ENCODE peak calls at places on chromosome 4, in four cellular contexts. A is fibroblast of lung, X is ascending aorta, Q is heart right ventricle. E is an unnamed sample.

GRCh38 chr4:30920043-30920442 is 199.9 kb downstream of the PCDH7 start:
- DNase-seq in Q (no peak), X (no peak), A (no peak), E (no peak)

GRCh38 chr4:138775890-138776289 is 239.7 kb upstream of the NOCT start:
- DNase-seq in X (no peak), Q (no peak), A (peak; percentile 21), E (peak; percentile 8)

GRCh38 chr4:154049457-154050181 is 260.7 kb upstream of the SFRP2 start:
- DNase-seq in Q (no peak), X (no peak), A (peak; percentile 69), E (no peak)

GRCh38 chr4:77488882-77489281 is 116.7 kb upstream of the CXCL13 start:
- DNase-seq in X (no peak), A (no peak), Q (peak; percentile 6), E (no peak)

GRCh38 chr4:26984896-26985295 is 124.3 kb downstream of the STIM2 start:
- DNase-seq in Q (no peak), X (no peak), A (no peak), E (no peak)

GRCh38 chr4:184762100-184762499 is 28.2 kb upstream of the CENPU start:
- DNase-seq in X (peak; percentile 19), A (no peak), Q (no peak), E (no peak)

GRCh38 chr4:161894493-161895167 is 269.2 kb downstream of the FSTL5 start:
- DNase-seq in A (no peak), Q (no peak), X (no peak), E (no peak)

GRCh38 chr4:119300072-119300387 is 21.9 kb downstream of the FABP2 start:
- DNase-seq in X (peak; percentile 82), Q (peak; percentile 62), A (peak; percentile 70), E (peak; percentile 56)

GRCh38 chr4:119081943-119082342 is 53.7 kb upstream of the MYOZ2 start:
- DNase-seq in A (no peak), X (no peak), Q (peak; percentile 24), E (no peak)

GRCh38 chr4:186068581-186069402 is at the start of gene TLR3:
- DNase-seq in A (peak; percentile 54), X (no peak), Q (no peak), E (no peak)

GRCh38 chr4:158913766-158914165 is 144.9 kb downstream of the FNIP2 start:
- DNase-seq in Q (no peak), X (no peak), A (no peak), E (no peak)

GRCh38 chr4:35934370-35934981 is 309.8 kb downstream of the ARAP2 start:
- DNase-seq in Q (no peak), X (no peak), A (peak; percentile 33), E (no peak)

GRCh38 chr4:173490256-173490655 is 39.8 kb downstream of the HAND2 start:
- DNase-seq in Q (no peak), X (no peak), A (no peak), E (no peak)

GRCh38 chr4:43456383-43456782 is 563.9 kb downstream of the GRXCR1 start:
- DNase-seq in X (no peak), A (peak; percentile 66), Q (no peak), E (no peak)

GRCh38 chr4:106594291-106594952 is 225.8 kb upstream of the GIMD1 start:
- DNase-seq in X (no peak), A (no peak), Q (no peak), E (no peak)

GRCh38 chr4:47075241-47075640 is 43.9 kb downstream of the GABRB1 start:
- DNase-seq in Q (no peak), X (no peak), A (peak; percentile 35), E (no peak)

GRCh38 chr4:22190855-22191254 is 242.3 kb upstream of the KCNIP4 start:
- DNase-seq in X (no peak), A (peak; percentile 72), Q (no peak), E (no peak)

GRCh38 chr4:150224896-150225591 is 146.8 kb downstream of the DCLK2 start:
- DNase-seq in X (no peak), Q (no peak), A (peak; percentile 93), E (no peak)

GRCh38 chr4:7396186-7396585 is 38.5 kb downstream of the PSAPL1 start:
- DNase-seq in Q (no peak), A (no peak), X (peak; percentile 34), E (no peak)

GRCh38 chr4:139819082-139819481 is 153.5 kb downstream of the MGST2 start:
- DNase-seq in X (no peak), Q (no peak), A (no peak), E (no peak)

GRCh38 chr4:86033171-86033570 is 326.7 kb downstream of the MAPK10 start:
- DNase-seq in X (peak; percentile 89), Q (peak; percentile 41), A (peak; percentile 88), E (no peak)

GRCh38 chr4:36088542-36088941 is 155.8 kb downstream of the ARAP2 start:
- DNase-seq in Q (no peak), X (no peak), A (no peak), E (no peak)

GRCh38 chr4:37742149-37742548 is 56.0 kb upstream of the RELL1 start:
- DNase-seq in A (no peak), Q (no peak), X (no peak), E (no peak)

GRCh38 chr4:147828361-147828760 is 96.5 kb downstream of the ARHGAP10 start:
- DNase-seq in Q (no peak), X (no peak), A (peak; percentile 47), E (no peak)

GRCh38 chr4:39384563-39384962 is 18.4 kb upstream of the RFC1 start:
- DNase-seq in X (no peak), Q (no peak), A (no peak), E (no peak)

GRCh38 chr4:141352775-141353544 is 132.3 kb downstream of the ZNF330 start:
- DNase-seq in A (peak; percentile 54), X (no peak), Q (no peak), E (no peak)

GRCh38 chr4:48913346-48913745 is 6.8 kb upstream of the OCIAD2 start:
- DNase-seq in X (no peak), Q (no peak), A (peak; percentile 85), E (no peak)

GRCh38 chr4:187075514-187075913 is 351.9 kb upstream of the FAT1 start:
- DNase-seq in A (peak; percentile 37), X (no peak), Q (no peak), E (no peak)

GRCh38 chr4:131644619-131645018 is 1504.5 kb upstream of the PCDH10 start:
- DNase-seq in A (peak; percentile 45), X (no peak), Q (no peak), E (no peak)

GRCh38 chr4:121189811-121190210 is 25.7 kb upstream of the TNIP3 start:
- DNase-seq in A (no peak), Q (no peak), X (no peak), E (no peak)

GRCh38 chr4:73661646-73662119 is 41.4 kb upstream of the RASSF6 start:
- DNase-seq in X (no peak), Q (no peak), A (peak; percentile 78), E (no peak)

GRCh38 chr4:11748169-11748872 is 319.6 kb upstream of the HS3ST1 start:
- DNase-seq in A (peak; percentile 94), X (no peak), Q (no peak), E (no peak)

GRCh38 chr4:113293673-113294072 is 244.2 kb downstream of the ANK2 start:
- DNase-seq in Q (no peak), A (no peak), X (no peak), E (no peak)
- H3K4me1 ChIP-seq in Q (peaks cover 35% of the 10 kb centered on the region), A (peaks cover 10% of the 10 kb centered on the region), X (peaks cover 3% of the 10 kb centered on the region), E (peaks cover 37% of the 10 kb centered on the region)

GRCh38 chr4:134463771-134464170 is 262.2 kb upstream of the PABPC4L start:
- DNase-seq in A (no peak), Q (no peak), X (no peak), E (no peak)
- H3K4me3 ChIP-seq in A (no peak overlapping the region), Q (no peak overlapping the region), X (no peak overlapping the region), E (no peak overlapping the region)

GRCh38 chr4:94976371-94977011 is 218.7 kb downstream of the BMPR1B start:
- DNase-seq in A (peak; percentile 59), Q (no peak), X (no peak), E (no peak)

GRCh38 chr4:94974773-94975172 is 217.0 kb downstream of the BMPR1B start:
- DNase-seq in X (no peak), Q (no peak), A (peak; percentile 21), E (no peak)

GRCh38 chr4:94978904-94979303 is 221.1 kb downstream of the BMPR1B start:
- DNase-seq in X (no peak), Q (no peak), A (peak; percentile 2), E (no peak)
- H3K4me1 ChIP-seq in X (peaks cover 10% of the 10 kb centered on the region), Q (no peaks in the 10 kb centered on the region), A (no peaks in the 10 kb centered on the region), E (no peaks in the 10 kb centered on the region)

GRCh38 chr4:56464581-56464980 is 2.8 kb upstream of the SRP72 start:
- DNase-seq in A (no peak), Q (no peak), X (no peak), E (no peak)
- H3K4me3 ChIP-seq in A (no peak overlapping the region), Q (no peak overlapping the region), X (no peak overlapping the region), E (no peak overlapping the region)

GRCh38 chr4:1675136-1675801 is 8.8 kb downstream of the FAM53A start:
- DNase-seq in A (no peak), Q (no peak), X (no peak), E (no peak)
- H3K4me1 ChIP-seq in A (no peaks in the 10 kb centered on the region), Q (no peaks in the 10 kb centered on the region), X (no peaks in the 10 kb centered on the region), E (no peaks in the 10 kb centered on the region)

GRCh38 chr4:163400911-163401310 is 57.2 kb downstream of the NPY5R start:
- DNase-seq in A (no peak), Q (no peak), X (no peak), E (no peak)

GRCh38 chr4:163404080-163404479 is 60.4 kb downstream of the NPY5R start:
- DNase-seq in X (no peak), Q (no peak), A (no peak), E (no peak)

GRCh38 chr4:163404570-163404969 is 60.9 kb downstream of the NPY5R start:
- DNase-seq in Q (no peak), X (no peak), A (no peak), E (no peak)
- H3K4me3 ChIP-seq in Q (no peak overlapping the region), X (peak overlapping the region; percentile 52), A (no peak overlapping the region), E (no peak overlapping the region)

DNA sequence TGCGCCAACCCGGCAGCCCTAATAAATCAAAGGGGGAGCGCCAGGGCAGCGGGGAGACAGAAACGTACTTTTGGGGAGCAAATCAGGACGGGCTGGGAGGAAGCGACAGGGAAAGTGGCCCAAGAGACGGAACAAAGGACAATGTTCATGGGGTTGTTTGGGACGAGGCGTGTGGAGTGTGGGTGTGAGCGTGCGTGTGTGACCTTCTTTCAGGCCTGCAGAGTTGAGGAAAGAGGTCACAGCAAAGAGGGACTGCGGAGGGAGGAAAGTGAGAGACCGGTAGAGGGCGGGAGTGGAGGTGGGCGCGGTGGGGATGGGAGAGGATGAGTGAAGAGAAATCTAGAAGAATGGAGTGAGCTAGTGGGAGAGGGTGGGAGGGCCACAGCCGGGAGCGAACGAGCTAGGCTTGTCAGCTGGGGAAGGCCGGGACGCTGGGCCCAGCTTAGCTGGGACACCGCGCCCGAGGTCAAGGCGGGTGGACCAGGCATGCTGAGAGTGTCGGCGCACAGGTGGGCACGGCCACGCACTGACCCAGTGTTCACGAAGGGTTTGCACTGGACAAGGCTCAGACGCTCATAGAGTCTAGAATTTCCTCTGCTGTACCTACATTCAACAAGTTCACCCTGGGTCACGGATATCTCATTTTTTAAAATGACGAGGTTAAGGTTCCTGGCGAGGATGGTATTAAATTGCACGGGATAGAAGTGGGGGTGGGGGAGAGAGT is 14.7 kb upstream of the PITX2 start:
- DNase-seq in Q (no peak), X (no peak), A (no peak), E (no peak)
- H3K4me1 ChIP-seq in Q (peaks cover 13% of the 10 kb centered on the region), X (peaks cover 8% of the 10 kb centered on the region), A (no peaks in the 10 kb centered on the region), E (peaks cover 12% of the 10 kb centered on the region)

DNA sequence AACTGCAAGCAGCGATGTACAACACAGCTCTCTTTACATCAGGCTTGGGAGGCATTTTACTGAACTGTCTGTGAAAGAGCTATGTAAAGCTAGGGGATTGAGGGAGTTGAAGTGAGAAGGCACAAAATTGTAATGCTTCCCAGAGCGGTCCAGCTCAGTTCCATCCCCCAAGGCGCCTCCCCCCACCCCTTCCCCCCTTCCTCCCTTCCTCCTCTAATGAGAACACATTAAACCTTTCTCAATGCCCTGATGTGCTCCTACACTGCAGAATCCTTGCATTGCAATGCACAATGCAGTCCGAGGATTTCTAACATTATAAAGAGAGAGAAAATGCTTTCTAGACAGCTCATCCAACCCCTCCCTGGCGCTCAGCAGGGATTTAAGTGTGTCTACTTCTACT is 73.9 kb downstream of the CXXC4 start:
- DNase-seq in X (no peak), Q (no peak), A (peak; percentile 24), E (no peak)
- H3K4me3 ChIP-seq in X (no peak overlapping the region), Q (no peak overlapping the region), A (no peak overlapping the region), E (no peak overlapping the region)